ENCODE peak calls at places on chromosomes 4 and X, in nine cellular contexts. N is MM.1S, O is IMR-90, M is mammary epithelial cell, C is K562, U is neural progenitor cell, V is DND-41, Q is HCT116, P is astrocyte. H is an unnamed sample. For H4K20me1, the result is how much of the 10 kb centered on the place peaks cover.

GRCh38 chr4:186592450-186592849 is 37.1 kb upstream of the MTNR1A start:
- DNase-seq in U (no peak), N (no peak), M (no peak), Q (no peak), V (peak), P (no peak), O (no peak), C (no peak), H (no peak)

GRCh38 chr4:78776031-78776728 is at the start of gene BMP2K:
- DNase-seq in U (peak), N (peak), V (peak), P (peak), M (peak), C (peak), Q (peak), O (peak), H (peak)

GRCh38 chr4:153509724-153510123 is 43.6 kb downstream of the TMEM131L start:
- DNase-seq in P (no peak), Q (no peak), O (no peak), C (no peak), N (no peak), M (no peak), V (no peak), U (no peak), H (no peak)

GRCh38 chr4:108651068-108651794 is 832 bp downstream of the OSTC start:
- DNase-seq in C (peak), V (no peak), O (peak), Q (no peak), N (peak), M (peak), P (peak), U (peak), H (peak)

GRCh38 chr4:146407669-146408084 is 114.1 kb downstream of the SLC10A7 start:
- DNase-seq in C (peak), P (peak), N (no peak), Q (no peak), U (no peak), O (peak), M (peak), V (no peak), H (peak)

GRCh38 chr4:182752158-182752910 is 164.9 kb downstream of the DCTD start:
- DNase-seq in M (peak), Q (no peak), U (peak), P (peak), N (no peak), O (peak), C (no peak), V (no peak), H (no peak)

GRCh38 chr4:76831475-76832390 is 66.2 kb downstream of the SOWAHB start:
- DNase-seq in U (no peak), Q (no peak), O (peak), N (no peak), V (no peak), P (no peak), C (no peak), M (no peak), H (no peak)

GRCh38 chrX:15946783-15947550 is 92.4 kb upstream of the AP1S2 start:
- DNase-seq in N (no peak), U (no peak), Q (no peak), C (peak), P (peak), O (peak), M (peak), V (no peak), H (peak)

GRCh38 chr4:177079327-177079726 is 230.3 kb upstream of the NEIL3 start:
- DNase-seq in O (no peak), V (no peak), Q (no peak), P (no peak), M (no peak), N (no peak), U (no peak), C (no peak), H (no peak)

GRCh38 chr4:19987746-19988145 is 264.0 kb upstream of the SLIT2 start:
- DNase-seq in O (peak), N (no peak), U (no peak), V (no peak), P (peak), Q (no peak), C (no peak), M (no peak), H (peak)

GRCh38 chrX:31832263-31832662 is 760.4 kb upstream of the FTHL17 start:
- DNase-seq in O (no peak), M (peak), Q (no peak), V (no peak), C (peak), N (no peak), U (no peak), P (peak), H (no peak)

GRCh38 chr4:18022572-18023039 is 1.1 kb upstream of the LCORL start:
- DNase-seq in V (no peak), C (no peak), P (no peak), U (peak), Q (no peak), M (no peak), O (peak), N (peak), H (no peak)

GRCh38 chrX:39859991-39860861 is 237.5 kb downstream of the BCOR start:
- DNase-seq in Q (peak), P (peak), V (peak), N (peak), U (peak), O (peak), M (peak), C (peak), H (peak)

GRCh38 chr4:126938023-126938422 is 694.7 kb upstream of the INTU start:
- DNase-seq in M (no peak), Q (no peak), U (no peak), V (no peak), N (no peak), O (peak), C (no peak), P (peak), H (peak)

GRCh38 chr4:140151700-140152014 is 2.3 kb downstream of the MAML3 start:
- DNase-seq in U (peak), P (peak), O (peak), Q (peak), M (peak), V (peak), N (peak), C (peak), H (peak)

GRCh38 chr4:56424697-56425514 is 10.5 kb downstream of the PPAT start:
- DNase-seq in Q (no peak), C (peak), P (no peak), V (no peak), N (peak), O (peak), U (no peak), M (no peak), H (peak)

GRCh38 chrX:15744181-15744867 is 6.3 kb downstream of the CA5B start:
- DNase-seq in C (peak), U (no peak), P (no peak), M (no peak), Q (no peak), O (no peak), N (no peak), V (no peak), H (no peak)

GRCh38 chr4:158302076-158302866 is 92.0 kb downstream of the TMEM144 start:
- DNase-seq in V (no peak), C (no peak), P (peak), U (no peak), O (peak), N (no peak), Q (no peak), M (peak), H (peak)

GRCh38 chr4:38980903-38981676 is 51.1 kb downstream of the TMEM156 start:
- DNase-seq in O (peak), U (no peak), C (no peak), M (no peak), V (no peak), P (peak), Q (no peak), N (peak), H (peak)

GRCh38 chrX:120731386-120731785 is 101.5 kb upstream of the C1GALT1C1 start:
- DNase-seq in C (no peak), P (peak), Q (no peak), V (no peak), U (no peak), M (no peak), O (no peak), N (no peak), H (peak)

GRCh38 chr4:119526786-119527550 is 101.6 kb downstream of the PDE5A start:
- DNase-seq in C (no peak), Q (no peak), O (peak), N (no peak), U (peak), P (peak), M (no peak), V (no peak), H (no peak)

GRCh38 chr4:74058048-74058651 is 19.7 kb upstream of the CXCL3 start:
- DNase-seq in C (no peak), O (no peak), M (no peak), U (no peak), Q (no peak), N (no peak), V (no peak), P (no peak), H (no peak)

GRCh38 chr4:2489081-2489805 is 20.3 kb downstream of the RNF4 start:
- DNase-seq in M (no peak), N (no peak), U (no peak), O (no peak), P (no peak), V (no peak), C (no peak), Q (no peak), H (no peak)

GRCh38 chr4:2486981-2487380 is 18.1 kb downstream of the RNF4 start:
- DNase-seq in M (no peak), Q (no peak), U (no peak), N (no peak), V (no peak), O (no peak), P (no peak), C (no peak), H (no peak)

GRCh38 chr4:2492970-2493369 is 24.1 kb downstream of the RNF4 start:
- DNase-seq in U (no peak), N (no peak), Q (no peak), P (no peak), C (no peak), O (no peak), V (no peak), M (no peak), H (no peak)

GRCh38 chr4:2487632-2488031 is 18.7 kb downstream of the RNF4 start:
- DNase-seq in O (no peak), U (no peak), C (no peak), M (no peak), P (no peak), V (no peak), Q (no peak), N (peak), H (no peak)

DNA sequence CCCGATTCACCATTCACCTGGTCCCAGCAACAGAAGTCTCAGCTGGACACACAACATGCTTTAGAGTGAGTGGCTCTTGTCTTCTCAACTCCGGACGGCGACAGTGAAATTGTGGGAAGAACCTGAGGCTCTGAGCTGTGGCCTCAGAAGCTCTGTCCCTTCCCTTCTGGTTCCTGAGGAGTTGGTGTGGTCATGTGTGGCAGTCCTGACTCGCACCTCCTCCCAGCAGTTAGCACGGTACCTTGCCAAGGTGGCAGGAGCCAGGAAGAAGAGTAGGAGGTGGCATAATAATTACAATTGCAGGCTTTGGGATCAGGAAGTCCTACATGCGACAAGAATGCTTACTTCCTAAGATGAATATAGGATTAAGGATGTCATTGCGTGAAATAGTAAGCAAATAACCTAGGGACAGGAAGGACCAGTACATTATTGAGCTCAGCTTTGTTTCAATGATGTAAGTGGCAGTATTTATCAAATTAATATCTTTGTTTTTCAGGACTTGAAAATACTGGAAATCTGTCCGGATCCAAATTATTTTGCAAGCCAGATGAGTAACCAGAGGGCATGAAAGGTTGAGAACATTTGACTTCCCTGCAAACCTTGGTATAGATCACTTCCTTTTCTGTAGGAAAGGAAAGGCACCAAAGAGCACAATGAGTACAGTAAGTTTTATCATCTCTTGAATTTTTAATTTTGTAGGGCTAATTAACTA is 21.1 kb downstream of the RNF4 start:
- DNase-seq in C (no peak), P (no peak), M (no peak), Q (no peak), V (no peak), O (no peak), U (no peak), N (no peak), H (no peak)
- H4K20me1 ChIP-seq in C (under half), P (half or more), M (under half), Q (under half), V (half or more), O (half or more), U (half or more), N (half or more), H (under half)

GRCh38 chr4:70627620-70628019 is 924 bp upstream of the ENAM start:
- DNase-seq in C (peak), V (no peak), U (no peak), M (no peak), N (no peak), Q (no peak), O (no peak), P (no peak), H (no peak)

GRCh38 chr4:70630162-70630561 is 1.6 kb downstream of the ENAM start:
- DNase-seq in O (peak), M (no peak), Q (no peak), V (no peak), P (no peak), N (no peak), U (no peak), C (no peak), H (no peak)

GRCh38 chr4:70632028-70632427 is 3.5 kb downstream of the ENAM start:
- DNase-seq in M (peak), U (no peak), N (no peak), V (no peak), Q (peak), O (peak), C (no peak), P (peak), H (peak)

GRCh38 chr4:70629469-70630090 is 1.0 kb downstream of the ENAM start:
- DNase-seq in P (no peak), C (no peak), Q (no peak), V (no peak), O (no peak), N (no peak), M (no peak), U (no peak), H (no peak)

DNA sequence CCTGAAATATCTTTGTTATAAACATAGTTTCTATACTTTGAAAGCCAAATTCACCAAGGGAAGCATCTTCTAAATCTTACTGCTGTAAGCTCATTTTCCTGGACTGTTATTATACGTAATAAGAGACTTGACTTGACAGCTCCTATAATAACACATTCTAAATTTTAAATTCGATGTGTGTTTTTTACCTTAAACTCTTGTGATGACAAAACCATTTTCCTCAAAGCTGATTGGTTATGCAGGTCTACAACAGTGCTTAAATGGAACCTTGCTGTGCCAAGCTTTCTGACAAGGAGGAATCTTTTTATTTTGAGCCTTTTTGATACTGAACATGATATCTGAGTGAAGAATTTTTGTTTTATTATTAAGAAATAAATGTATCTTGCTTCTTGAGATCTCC is at the start of gene ENAM:
- DNase-seq in O (no peak), C (no peak), P (no peak), Q (no peak), V (no peak), N (no peak), U (no peak), M (no peak), H (no peak)
- TF ChIP-seq CTCF in O (no peak), C (no peak), P (no peak), Q (no peak), V (no peak), N (no peak), U (no peak), M (no peak), H (no peak)

DNA sequence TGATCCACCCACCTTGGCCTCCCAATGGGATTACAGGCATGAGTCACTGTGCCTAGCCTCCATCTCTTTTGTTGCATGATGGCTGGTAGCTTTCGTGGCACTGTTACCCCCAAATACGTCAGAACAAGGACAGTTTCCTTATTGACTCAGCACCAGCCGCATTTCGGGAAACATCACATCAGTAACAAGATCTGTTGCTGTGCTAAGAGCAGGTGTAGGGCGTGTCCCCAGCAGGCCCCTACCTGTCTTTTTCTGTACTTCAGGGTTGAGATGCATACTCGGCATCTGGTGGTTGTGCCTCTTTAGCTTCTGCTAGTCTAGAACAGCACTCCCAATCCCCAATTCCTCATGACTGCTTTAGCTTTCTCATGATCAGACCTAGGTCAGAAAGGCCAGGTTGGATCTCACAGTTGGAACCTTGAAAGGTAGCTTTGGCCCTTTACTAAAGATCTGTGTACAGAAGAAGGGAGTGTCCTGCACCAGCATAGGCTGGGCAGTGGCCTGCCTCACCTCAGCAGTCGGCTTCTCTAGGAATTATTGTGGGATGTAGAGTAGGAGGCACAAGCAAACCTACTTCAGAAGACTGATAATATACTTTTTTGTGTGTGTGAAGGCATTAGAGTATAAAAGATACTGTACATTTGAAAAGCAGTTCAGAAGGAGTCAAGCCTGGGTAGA is 36.8 kb downstream of the NSD2 start:
- DNase-seq in N (no peak), V (no peak), U (no peak), Q (no peak), O (no peak), P (no peak), C (no peak), M (peak), H (no peak)
- H4K20me1 ChIP-seq in N (under half), V (half or more), U (half or more), Q (under half), O (under half), P (half or more), C (under half), M (under half), H (under half)

GRCh38 chr4:176054942-176055341 is 10.7 kb upstream of the WDR17 start:
- DNase-seq in C (no peak), P (no peak), U (no peak), Q (no peak), M (no peak), V (no peak), N (peak), O (no peak), H (no peak)
- TF ChIP-seq CTCF in C (no peak), P (no peak), U (peak), Q (peak), M (peak), V (peak), N (peak), O (peak), H (no peak)

GRCh38 chr4:26334366-26334765 is 13.6 kb downstream of the RBPJ start:
- DNase-seq in U (no peak), O (no peak), V (no peak), C (no peak), M (no peak), P (no peak), Q (no peak), N (no peak), H (no peak)

GRCh38 chr4:26343041-26343403 is 22.2 kb downstream of the RBPJ start:
- DNase-seq in V (no peak), C (no peak), O (peak), N (no peak), U (no peak), Q (no peak), P (peak), M (peak), H (no peak)

GRCh38 chr4:26342328-26343040 is 21.7 kb downstream of the RBPJ start:
- DNase-seq in N (no peak), U (no peak), V (no peak), P (peak), M (peak), Q (peak), C (peak), O (peak), H (peak)

DNA sequence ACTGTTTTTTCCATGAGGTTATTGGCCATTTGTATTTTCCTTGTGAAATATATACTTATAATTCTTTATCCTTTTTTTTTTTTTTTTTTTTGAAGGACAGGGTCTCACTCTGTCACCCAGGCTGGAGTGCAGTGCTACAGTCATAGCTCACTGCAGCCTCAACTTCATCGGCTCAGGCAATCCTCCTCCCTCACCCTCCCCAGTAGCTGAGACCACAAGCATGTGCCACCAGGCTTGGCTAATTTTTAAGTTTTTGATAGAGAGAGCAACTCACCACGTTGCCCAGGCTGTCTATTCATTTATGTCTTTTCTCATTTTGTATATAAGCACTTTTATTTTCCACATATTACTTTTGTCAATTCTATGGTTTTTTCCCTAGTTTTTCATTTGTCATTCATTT is 16.8 kb downstream of the RBPJ start:
- DNase-seq in M (no peak), N (no peak), O (no peak), U (no peak), P (no peak), V (no peak), Q (no peak), C (no peak), H (no peak)
- H4K20me1 ChIP-seq in M (under half), N (under half), O (half or more), U (half or more), P (half or more), V (half or more), Q (under half), C (under half), H (under half)

DNA sequence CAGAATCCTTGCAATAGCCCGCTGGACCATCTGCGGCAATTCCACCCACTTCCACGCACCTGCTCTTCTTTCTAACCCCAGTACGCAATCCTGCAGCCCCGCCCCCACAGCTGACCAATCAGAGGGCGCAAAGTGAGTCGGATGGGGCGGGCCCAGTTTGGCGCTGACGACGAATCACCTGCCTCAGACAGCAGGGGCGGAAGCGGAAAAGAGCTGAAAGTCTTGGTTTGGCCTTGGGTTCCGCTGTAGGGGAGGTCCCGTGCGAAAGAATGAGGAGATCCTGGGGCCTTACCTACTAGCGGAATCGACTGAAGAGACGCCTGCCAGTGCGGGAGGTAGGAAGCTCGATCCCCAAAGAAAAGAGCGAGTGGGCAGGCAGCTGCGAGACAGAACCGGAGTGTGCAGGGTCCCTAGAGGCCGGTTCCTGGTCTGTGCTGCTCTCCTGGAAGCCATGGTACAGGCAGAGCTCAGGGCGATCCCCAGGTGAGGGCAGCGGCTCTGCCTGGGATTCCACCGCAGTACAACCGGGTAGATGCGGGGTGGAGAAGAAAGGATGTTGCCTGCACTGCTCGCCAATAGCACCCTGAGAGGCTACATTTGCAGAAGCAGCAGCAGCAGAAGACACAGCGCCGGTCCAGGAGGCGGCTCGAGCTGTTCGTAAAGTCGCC is at the start of gene TMEM184C:
- DNase-seq in N (peak), P (peak), C (peak), V (peak), O (peak), M (peak), U (peak), Q (peak), H (peak)
- TF ChIP-seq CTCF in N (peak), P (no peak), C (peak), V (no peak), O (no peak), M (peak), U (no peak), Q (no peak), H (peak)

H was measured in fibroblast of lung.